ENCODE peak calls at places on chromosomes 6 and 20, in nine cellular contexts. One of them, this sample, is unnamed.

GRCh38 chr6:43722920-43723565 is 35.5 kb upstream of the MRPS18A start:
- DNase-seq in cardiac muscle cell: no peak
- DNase-seq in cardiac fibroblast: no peak
- DNase-seq in H9: no peak
- DNase-seq in GM12865: no peak
- DNase-seq in H1: no peak
- DNase-seq in GM10248: no peak
- DNase-seq in spleen: no peak
- DNase-seq in AG04450: no peak
- DNase-seq in this sample: no peak

GRCh38 chr6:122276637-122277036 is 122.8 kb upstream of the HSF2 start:
- DNase-seq in cardiac muscle cell: no peak
- DNase-seq in cardiac fibroblast: no peak
- DNase-seq in H9: no peak
- DNase-seq in GM12865: no peak
- DNase-seq in H1: no peak
- DNase-seq in GM10248: no peak
- DNase-seq in spleen: no peak
- DNase-seq in AG04450: no peak
- DNase-seq in this sample: no peak

GRCh38 chr20:24227600-24227999 is 239.0 kb upstream of the GGTLC1 start:
- DNase-seq in cardiac muscle cell: no peak
- DNase-seq in cardiac fibroblast: no peak
- DNase-seq in H9: no peak
- DNase-seq in GM12865: no peak
- DNase-seq in H1: no peak
- DNase-seq in GM10248: no peak
- DNase-seq in spleen: no peak
- DNase-seq in AG04450: no peak
- DNase-seq in this sample: no peak

GRCh38 chr6:131182991-131183425 is 47.7 kb downstream of the AKAP7 start:
- DNase-seq in cardiac muscle cell: peak
- DNase-seq in cardiac fibroblast: peak
- DNase-seq in H9: peak
- DNase-seq in GM12865: peak
- DNase-seq in H1: no peak
- DNase-seq in GM10248: no peak
- DNase-seq in spleen: no peak
- DNase-seq in AG04450: no peak
- DNase-seq in this sample: peak

GRCh38 chr6:43924222-43924702 is 154.3 kb downstream of the VEGFA start:
- DNase-seq in cardiac muscle cell: no peak
- DNase-seq in cardiac fibroblast: peak
- DNase-seq in H9: no peak
- DNase-seq in GM12865: peak
- DNase-seq in H1: no peak
- DNase-seq in GM10248: no peak
- DNase-seq in spleen: peak
- DNase-seq in AG04450: no peak
- DNase-seq in this sample: no peak

GRCh38 chr6:133705071-133705470 is 183.8 kb upstream of the TCF21 start:
- DNase-seq in cardiac muscle cell: no peak
- DNase-seq in cardiac fibroblast: peak
- DNase-seq in H9: no peak
- DNase-seq in GM12865: no peak
- DNase-seq in H1: no peak
- DNase-seq in GM10248: no peak
- DNase-seq in spleen: no peak
- DNase-seq in AG04450: peak
- DNase-seq in this sample: peak

GRCh38 chr20:16500197-16500596 is 73.1 kb downstream of the KIF16B start:
- DNase-seq in cardiac muscle cell: no peak
- DNase-seq in cardiac fibroblast: no peak
- DNase-seq in H9: no peak
- DNase-seq in GM12865: no peak
- DNase-seq in H1: no peak
- DNase-seq in GM10248: no peak
- DNase-seq in spleen: no peak
- DNase-seq in AG04450: no peak
- DNase-seq in this sample: no peak

GRCh38 chr6:56575736-56576135 is 67.0 kb downstream of the DST start:
- DNase-seq in cardiac muscle cell: no peak
- DNase-seq in cardiac fibroblast: no peak
- DNase-seq in H9: no peak
- DNase-seq in GM12865: no peak
- DNase-seq in H1: no peak
- DNase-seq in GM10248: no peak
- DNase-seq in spleen: no peak
- DNase-seq in AG04450: no peak
- DNase-seq in this sample: no peak

GRCh38 chr6:148563066-148563465 is 183.8 kb upstream of the UST start:
- DNase-seq in cardiac muscle cell: no peak
- DNase-seq in cardiac fibroblast: no peak
- DNase-seq in H9: no peak
- DNase-seq in GM12865: no peak
- DNase-seq in H1: no peak
- DNase-seq in GM10248: no peak
- DNase-seq in spleen: no peak
- DNase-seq in AG04450: no peak
- DNase-seq in this sample: no peak

GRCh38 chr6:148556415-148556814 is 190.4 kb upstream of the UST start:
- DNase-seq in cardiac muscle cell: no peak
- DNase-seq in cardiac fibroblast: no peak
- DNase-seq in H9: no peak
- DNase-seq in GM12865: no peak
- DNase-seq in H1: no peak
- DNase-seq in GM10248: no peak
- DNase-seq in spleen: no peak
- DNase-seq in AG04450: no peak
- DNase-seq in this sample: no peak

GRCh38 chr6:148561629-148562028 is 185.2 kb upstream of the UST start:
- DNase-seq in cardiac muscle cell: no peak
- DNase-seq in cardiac fibroblast: no peak
- DNase-seq in H9: no peak
- DNase-seq in GM12865: no peak
- DNase-seq in H1: no peak
- DNase-seq in GM10248: no peak
- DNase-seq in spleen: no peak
- DNase-seq in AG04450: no peak
- DNase-seq in this sample: no peak

GRCh38 chr6:148557796-148558457 is 188.9 kb upstream of the UST start:
- DNase-seq in cardiac muscle cell: no peak
- DNase-seq in cardiac fibroblast: peak
- DNase-seq in H9: no peak
- DNase-seq in GM12865: no peak
- DNase-seq in H1: no peak
- DNase-seq in GM10248: no peak
- DNase-seq in spleen: no peak
- DNase-seq in AG04450: no peak
- DNase-seq in this sample: peak

DNA sequence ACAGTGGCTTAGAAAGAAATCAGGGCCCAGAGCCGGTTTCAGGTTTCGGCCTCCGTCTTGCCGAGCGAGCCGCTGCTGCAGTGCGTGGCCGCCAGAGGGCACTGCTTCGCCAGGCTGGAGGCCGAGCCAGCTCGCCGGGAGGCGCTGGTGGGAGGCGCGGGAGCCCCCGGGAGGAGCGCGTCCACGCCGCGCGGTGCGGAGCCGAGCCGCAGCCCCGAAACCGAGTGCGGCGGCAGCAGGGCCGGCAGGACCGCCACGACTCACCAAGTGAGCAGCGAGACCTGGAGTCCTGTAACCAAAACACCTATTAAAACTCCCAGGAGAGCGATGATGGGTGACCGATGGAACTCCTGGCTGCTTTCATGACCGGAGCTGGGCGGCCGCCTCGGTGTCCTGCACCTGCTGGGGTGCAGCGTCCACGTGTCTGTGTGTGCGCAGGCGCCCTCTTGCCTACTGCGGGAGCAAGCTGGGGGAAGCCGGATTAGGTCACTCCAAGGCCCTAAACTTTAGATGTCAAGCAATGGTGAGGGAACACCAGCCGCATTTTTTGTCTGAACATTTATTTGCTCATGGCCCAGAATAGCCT is 186.9 kb upstream of the UST start:
- DNase-seq in cardiac muscle cell: peak
- DNase-seq in cardiac fibroblast: peak
- DNase-seq in H9: peak
- DNase-seq in GM12865: peak
- DNase-seq in H1: peak
- DNase-seq in GM10248: peak
- DNase-seq in spleen: peak
- DNase-seq in AG04450: peak
- DNase-seq in this sample: peak
- TF ChIP-seq CTCF in cardiac muscle cell: peak
- TF ChIP-seq CTCF in cardiac fibroblast: peak
- TF ChIP-seq CTCF in H9: peak
- TF ChIP-seq CTCF in GM12865: peak
- TF ChIP-seq CTCF in H1: peak
- TF ChIP-seq CTCF in GM10248: peak
- TF ChIP-seq CTCF in spleen: peak
- TF ChIP-seq CTCF in AG04450: peak
- TF ChIP-seq CTCF in this sample: peak

DNA sequence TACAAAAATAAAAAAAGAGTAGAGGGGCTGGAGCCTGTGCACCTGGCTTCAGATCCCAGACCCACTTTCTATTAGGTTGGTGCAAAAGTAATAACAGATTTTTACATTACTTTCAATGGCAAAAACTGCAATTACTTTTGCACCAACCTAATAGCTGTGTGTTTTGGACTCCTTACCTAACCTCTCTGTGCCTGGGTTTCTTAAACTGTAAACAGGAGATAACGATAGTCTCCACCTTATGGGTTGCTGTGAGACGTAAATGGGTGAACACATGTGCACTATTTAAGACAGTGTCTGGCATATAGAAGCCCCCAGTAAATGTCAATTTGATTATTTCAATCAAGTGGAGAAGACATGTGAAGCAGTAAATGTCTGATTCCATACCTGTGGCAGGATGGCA is 89.7 kb downstream of the TFAP2C start:
- DNase-seq in cardiac muscle cell: no peak
- DNase-seq in cardiac fibroblast: no peak
- DNase-seq in H9: no peak
- DNase-seq in GM12865: no peak
- DNase-seq in H1: no peak
- DNase-seq in GM10248: no peak
- DNase-seq in spleen: no peak
- DNase-seq in AG04450: no peak
- DNase-seq in this sample: no peak
- TF ChIP-seq CTCF in cardiac muscle cell: no peak
- TF ChIP-seq CTCF in cardiac fibroblast: no peak
- TF ChIP-seq CTCF in H9: no peak
- TF ChIP-seq CTCF in GM12865: no peak
- TF ChIP-seq CTCF in H1: no peak
- TF ChIP-seq CTCF in GM10248: no peak
- TF ChIP-seq CTCF in spleen: no peak
- TF ChIP-seq CTCF in AG04450: no peak
- TF ChIP-seq CTCF in this sample: no peak

DNA sequence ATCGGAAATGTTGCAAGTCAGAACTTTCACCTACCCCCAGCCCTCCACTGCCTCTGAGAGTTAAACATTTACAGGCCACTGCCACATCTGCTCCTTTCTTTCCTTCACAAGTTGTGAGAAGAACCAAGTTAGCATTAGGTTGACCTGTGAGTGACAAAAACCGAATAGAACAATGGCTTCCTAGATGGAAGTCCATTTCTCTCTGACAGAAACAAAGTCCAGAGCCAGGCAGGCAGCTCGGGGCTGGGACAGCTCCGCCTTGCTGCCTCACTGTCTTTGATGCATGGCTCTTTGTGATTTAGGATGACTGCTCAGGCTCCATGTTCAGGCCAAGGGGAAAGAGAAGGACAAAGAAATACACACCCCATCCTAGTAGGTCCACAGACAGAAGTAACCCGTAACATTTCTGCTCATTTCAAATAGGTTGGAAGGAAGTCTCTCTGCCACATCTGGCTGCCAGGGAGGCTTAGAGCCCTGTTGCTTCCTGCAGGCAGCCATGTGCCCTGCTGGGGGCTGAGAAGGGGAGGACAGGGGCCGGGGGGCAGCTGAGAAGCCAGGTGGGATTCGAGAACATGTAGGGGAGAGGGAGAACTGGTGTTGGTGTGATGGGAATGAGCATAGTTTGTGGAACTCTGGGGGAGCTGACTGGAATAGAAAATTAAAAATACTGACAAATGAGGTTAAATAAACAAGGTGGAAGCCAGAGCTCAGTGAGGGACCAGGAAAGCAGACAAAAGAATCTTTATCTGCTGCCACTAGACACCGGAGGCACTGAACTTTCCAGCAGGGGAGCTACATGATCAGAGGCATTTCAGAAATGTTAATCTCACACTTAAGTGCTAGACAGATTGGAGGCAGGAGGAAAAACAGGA is 19.5 kb upstream of the IER3 start:
- DNase-seq in cardiac muscle cell: peak
- DNase-seq in cardiac fibroblast: peak
- DNase-seq in H9: peak
- DNase-seq in GM12865: peak
- DNase-seq in H1: no peak
- DNase-seq in GM10248: peak
- DNase-seq in spleen: no peak
- DNase-seq in AG04450: no peak
- DNase-seq in this sample: peak
- TF ChIP-seq CTCF in cardiac muscle cell: peak
- TF ChIP-seq CTCF in cardiac fibroblast: no peak
- TF ChIP-seq CTCF in H9: no peak
- TF ChIP-seq CTCF in GM12865: no peak
- TF ChIP-seq CTCF in H1: no peak
- TF ChIP-seq CTCF in GM10248: no peak
- TF ChIP-seq CTCF in spleen: no peak
- TF ChIP-seq CTCF in AG04450: peak
- TF ChIP-seq CTCF in this sample: peak

GRCh38 chr20:1324598-1325172 is 4.3 kb downstream of the SDCBP2 start:
- DNase-seq in cardiac muscle cell: no peak
- DNase-seq in cardiac fibroblast: peak
- DNase-seq in H9: no peak
- DNase-seq in GM12865: no peak
- DNase-seq in H1: no peak
- DNase-seq in GM10248: no peak
- DNase-seq in spleen: peak
- DNase-seq in AG04450: peak
- DNase-seq in this sample: peak

GRCh38 chr20:1323830-1324597 is 4.9 kb downstream of the SDCBP2 start:
- DNase-seq in cardiac muscle cell: no peak
- DNase-seq in cardiac fibroblast: no peak
- DNase-seq in H9: no peak
- DNase-seq in GM12865: no peak
- DNase-seq in H1: no peak
- DNase-seq in GM10248: no peak
- DNase-seq in spleen: peak
- DNase-seq in AG04450: no peak
- DNase-seq in this sample: no peak

GRCh38 chr20:1327241-1327653 is 1.7 kb downstream of the SDCBP2 start:
- DNase-seq in cardiac muscle cell: no peak
- DNase-seq in cardiac fibroblast: peak
- DNase-seq in H9: peak
- DNase-seq in GM12865: no peak
- DNase-seq in H1: no peak
- DNase-seq in GM10248: no peak
- DNase-seq in spleen: peak
- DNase-seq in AG04450: no peak
- DNase-seq in this sample: peak

GRCh38 chr20:1326031-1326930 is 2.7 kb downstream of the SDCBP2 start:
- DNase-seq in cardiac muscle cell: no peak
- DNase-seq in cardiac fibroblast: peak
- DNase-seq in H9: peak
- DNase-seq in GM12865: no peak
- DNase-seq in H1: no peak
- DNase-seq in GM10248: no peak
- DNase-seq in spleen: peak
- DNase-seq in AG04450: no peak
- DNase-seq in this sample: peak

GRCh38 chr20:1325173-1326030 is 3.5 kb downstream of the SDCBP2 start:
- DNase-seq in cardiac muscle cell: peak
- DNase-seq in cardiac fibroblast: peak
- DNase-seq in H9: peak
- DNase-seq in GM12865: peak
- DNase-seq in H1: peak
- DNase-seq in GM10248: peak
- DNase-seq in spleen: peak
- DNase-seq in AG04450: peak
- DNase-seq in this sample: peak
- TF ChIP-seq CTCF in cardiac muscle cell: peak
- TF ChIP-seq CTCF in cardiac fibroblast: no peak
- TF ChIP-seq CTCF in H9: no peak
- TF ChIP-seq CTCF in GM12865: peak
- TF ChIP-seq CTCF in H1: no peak
- TF ChIP-seq CTCF in GM10248: no peak
- TF ChIP-seq CTCF in spleen: peak
- TF ChIP-seq CTCF in AG04450: no peak
- TF ChIP-seq CTCF in this sample: no peak